ENCODE peak calls at places on chromosomes 12 and 14, in ten cellular contexts. J, P, U, T, Q, K, O, C, A and W are unnamed samples.

GRCh38 chr12:20004951-20005350 is 363.4 kb upstream of the PDE3A start:
- DNase-seq in T (no peak), U (no peak), K (no peak), A (no peak), C (no peak), P (no peak), J (no peak), Q (no peak), O (no peak), W (no peak)

GRCh38 chr12:113007166-113007565 is 28.8 kb downstream of the OAS2 start:
- DNase-seq in P (peak), T (no peak), Q (no peak), A (no peak), K (no peak), J (no peak), U (no peak), C (no peak), O (no peak), W (no peak)

GRCh38 chr12:64142382-64142781 is 79.7 kb downstream of the KICS2 start:
- DNase-seq in T (no peak), O (no peak), K (no peak), Q (no peak), P (no peak), A (no peak), C (no peak), U (no peak), J (no peak), W (no peak)

GRCh38 chr14:78530078-78530477 is 359.9 kb downstream of the NRXN3 start:
- DNase-seq in C (no peak), Q (no peak), K (no peak), P (peak), J (no peak), O (peak), U (no peak), T (no peak), A (no peak), W (no peak)

GRCh38 chr14:89702151-89702936 is 252.2 kb downstream of the EFCAB11 start:
- DNase-seq in P (peak), C (no peak), Q (no peak), K (no peak), A (no peak), O (no peak), U (peak), T (no peak), J (no peak), W (no peak)

GRCh38 chr12:113180333-113180732 is 4.9 kb downstream of the DDX54 start:
- DNase-seq in J (no peak), K (no peak), U (no peak), P (no peak), A (no peak), Q (no peak), T (no peak), O (no peak), C (no peak), W (no peak)

GRCh38 chr12:12561305-12562015 is 1.2 kb downstream of the DUSP16 start:
- DNase-seq in J (peak), A (peak), Q (peak), K (peak), O (peak), T (no peak), C (peak), U (peak), P (peak), W (peak)

GRCh38 chr12:56053407-56053893 is 11.7 kb downstream of the RPS26 start:
- DNase-seq in K (no peak), T (no peak), C (no peak), J (no peak), Q (no peak), U (no peak), A (no peak), P (no peak), O (no peak), W (no peak)

GRCh38 chr12:48542300-48542928 is 17.0 kb downstream of the OR8S1 start:
- DNase-seq in A (peak), K (peak), O (peak), Q (peak), T (peak), C (no peak), J (peak), P (peak), U (peak), W (peak)

GRCh38 chr12:103930787-103931536 is 752 bp downstream of the HSP90B1 start:
- DNase-seq in A (no peak), P (no peak), U (no peak), T (peak), C (no peak), Q (no peak), K (peak), J (peak), O (peak), W (peak)

GRCh38 chr14:34692348-34692747 is 22.0 kb downstream of the CFL2 start:
- DNase-seq in U (no peak), O (no peak), Q (no peak), P (no peak), K (no peak), C (no peak), A (no peak), J (no peak), T (no peak), W (no peak)

GRCh38 chr12:94145231-94145979 is 3.0 kb upstream of the PLXNC1 start:
- DNase-seq in Q (no peak), U (no peak), A (no peak), C (no peak), K (no peak), P (peak), O (no peak), T (no peak), J (no peak), W (peak)

GRCh38 chr14:52356025-52356424 is 41.9 kb downstream of the PTGER2 start:
- DNase-seq in Q (no peak), O (no peak), J (no peak), U (no peak), C (no peak), T (no peak), K (no peak), A (no peak), P (no peak), W (no peak)

GRCh38 chr12:114952573-114953196 is 268.7 kb upstream of the TBX3 start:
- DNase-seq in A (no peak), C (no peak), U (no peak), T (no peak), K (no peak), Q (no peak), J (no peak), P (no peak), O (no peak), W (no peak)

GRCh38 chr14:67228325-67228984 is 12.8 kb upstream of the PALS1 start:
- DNase-seq in T (no peak), C (no peak), U (no peak), J (no peak), O (no peak), A (no peak), Q (no peak), K (no peak), P (no peak), W (no peak)

GRCh38 chr14:54881235-54881760 is 21.3 kb downstream of the GCH1 start:
- DNase-seq in J (peak), Q (no peak), K (no peak), C (no peak), T (peak), O (no peak), P (no peak), U (no peak), A (no peak), W (no peak)

GRCh38 chr14:80850197-80850814 is 91.2 kb downstream of the CEP128 start:
- DNase-seq in C (no peak), Q (peak), K (no peak), P (peak), J (no peak), O (peak), T (peak), U (no peak), A (no peak), W (no peak)

GRCh38 chr14:61460063-61460462 is 138.7 kb downstream of the PRKCH start:
- DNase-seq in C (no peak), U (no peak), A (no peak), J (no peak), Q (no peak), K (no peak), P (no peak), T (no peak), O (no peak), W (no peak)

GRCh38 chr12:19031032-19031431 is 98.5 kb upstream of the PLEKHA5 start:
- DNase-seq in U (no peak), Q (no peak), K (no peak), J (no peak), O (no peak), A (no peak), P (peak), T (no peak), C (no peak), W (no peak)

GRCh38 chr12:109517619-109518018 is 40.2 kb downstream of the UBE3B start:
- DNase-seq in U (no peak), T (no peak), Q (no peak), C (no peak), J (no peak), P (no peak), K (no peak), O (no peak), A (no peak), W (peak)

GRCh38 chr12:102847131-102847530 is 69.9 kb downstream of the PAH start:
- DNase-seq in O (no peak), P (no peak), T (no peak), Q (no peak), U (no peak), A (no peak), C (no peak), J (no peak), K (no peak), W (no peak)

GRCh38 chr12:22874151-22874550 is 249.2 kb downstream of the ETNK1 start:
- DNase-seq in Q (no peak), O (no peak), A (no peak), C (no peak), T (no peak), U (no peak), K (no peak), P (no peak), J (no peak), W (no peak)

GRCh38 chr12:124904306-124905098 is 9.9 kb downstream of the UBC start:
- DNase-seq in U (no peak), K (no peak), A (no peak), T (no peak), O (no peak), J (no peak), P (peak), C (no peak), Q (no peak), W (peak)

GRCh38 chr12:57694459-57695019 is 607 bp downstream of the OS9 start:
- DNase-seq in K (no peak), O (no peak), A (no peak), J (no peak), C (no peak), P (peak), Q (no peak), U (no peak), T (no peak), W (no peak)

GRCh38 chr14:55440385-55440784 is at the start of gene TBPL2:
- DNase-seq in K (no peak), J (no peak), Q (no peak), T (no peak), O (peak), A (no peak), P (no peak), C (no peak), U (no peak), W (no peak)

GRCh38 chr14:101174522-101174838 is 271.0 kb upstream of the RTL1 start:
- DNase-seq in T (no peak), C (no peak), A (no peak), P (no peak), O (no peak), U (no peak), Q (no peak), K (no peak), J (no peak), W (no peak)

GRCh38 chr12:96208346-96208745 is 14.2 kb downstream of the ELK3 start:
- DNase-seq in O (no peak), U (no peak), J (no peak), Q (no peak), T (no peak), K (no peak), C (no peak), A (no peak), P (no peak), W (no peak)

GRCh38 chr12:103886398-103886797 is 43.8 kb upstream of the HSP90B1 start:
- DNase-seq in O (no peak), C (no peak), K (no peak), U (no peak), J (no peak), Q (no peak), P (no peak), T (no peak), A (no peak), W (no peak)

GRCh38 chr14:97703006-97703760 is 906.0 kb downstream of the VRK1 start:
- DNase-seq in A (no peak), P (no peak), T (peak), C (no peak), J (peak), O (no peak), U (no peak), K (no peak), Q (no peak), W (no peak)

GRCh38 chr12:50786498-50787231 is 22.8 kb downstream of the ATF1 start:
- DNase-seq in J (no peak), A (no peak), O (peak), K (no peak), Q (no peak), U (no peak), T (no peak), P (peak), C (no peak), W (no peak)

GRCh38 chr14:101862711-101863110 is 101.2 kb downstream of the PPP2R5C start:
- DNase-seq in Q (no peak), T (no peak), K (no peak), J (no peak), O (no peak), C (no peak), P (no peak), A (no peak), U (no peak), W (no peak)

GRCh38 chr12:46364777-46365580 is 7.6 kb downstream of the SLC38A2 start:
- DNase-seq in P (no peak), O (no peak), U (no peak), C (no peak), J (no peak), A (no peak), K (no peak), T (no peak), Q (no peak), W (no peak)

GRCh38 chr12:124392271-124392990 is 97.5 kb downstream of the RFLNA start:
- DNase-seq in J (no peak), O (peak), A (no peak), C (no peak), P (no peak), K (no peak), U (peak), Q (no peak), T (no peak), W (peak)

GRCh38 chr12:116916714-116917114 is 6.0 kb downstream of the FBXW8 start:
- DNase-seq in A (no peak), P (peak), J (peak), C (peak), O (peak), Q (no peak), U (peak), K (peak), T (peak), W (peak)

GRCh38 chr12:57005980-57006808 is at the start of gene ZBTB39:
- DNase-seq in A (peak), J (peak), O (peak), P (peak), Q (no peak), C (peak), K (peak), U (peak), T (peak), W (peak)